ENCODE peak calls at places on chromosome 11, in four cellular contexts. B, X, Y and O are unnamed samples.

GRCh38 chr11:3229673-3230630 is 2.3 kb downstream of the MRGPRE start:
- DNase-seq in B (no peak), X (no peak), Y (no peak), O (no peak)

GRCh38 chr11:44743326-44743725 is 16.6 kb downstream of the TSPAN18 start:
- DNase-seq in B (no peak), Y (no peak), X (no peak), O (no peak)

GRCh38 chr11:12137938-12138731 is 27.7 kb downstream of the MICAL2 start:
- DNase-seq in B (no peak), X (no peak), Y (peak), O (peak)

GRCh38 chr11:77085652-77086051 is 17.0 kb upstream of the OMP start:
- DNase-seq in B (no peak), X (no peak), Y (no peak), O (no peak)

GRCh38 chr11:118792642-118793124 is 1.7 kb upstream of the DDX6 start:
- DNase-seq in X (peak), Y (peak), B (peak), O (peak)

GRCh38 chr11:125593113-125593761 is 585 bp downstream of the STT3A start:
- DNase-seq in Y (peak), X (no peak), B (peak), O (peak)

GRCh38 chr11:32529994-32530588 is 53.5 kb upstream of the EIF3M start:
- DNase-seq in B (no peak), Y (no peak), X (no peak), O (no peak)

GRCh38 chr11:10042699-10043098 is 251.3 kb downstream of the SBF2 start:
- DNase-seq in X (no peak), B (no peak), Y (no peak), O (no peak)

GRCh38 chr11:129375731-129376657 is at the start of gene BARX2:
- DNase-seq in B (peak), X (no peak), Y (peak), O (peak)

GRCh38 chr11:20022363-20023081 is 137.8 kb downstream of the DBX1 start:
- DNase-seq in X (no peak), Y (no peak), B (no peak), O (peak)

GRCh38 chr11:68468217-68468828 is 7.8 kb downstream of the PPP6R3 start:
- DNase-seq in B (no peak), Y (no peak), X (no peak), O (no peak)

GRCh38 chr11:35141538-35141937 is 2.6 kb downstream of the CD44 start:
- DNase-seq in Y (peak), B (peak), X (no peak), O (no peak)